ENCODE peak calls at places on chromosome 4, in five cellular contexts. F, P, A, D and J are unnamed samples.

GRCh38 chr4:1500231-1500965 is 94.2 kb upstream of the NKX1-1 start:
- DNase-seq in A (no peak), F (no peak), P (no peak), D (no peak), J (no peak)

GRCh38 chr4:182724414-182724813 is 192.8 kb downstream of the DCTD start:
- DNase-seq in P (no peak), F (no peak), D (no peak), A (peak), J (no peak)

GRCh38 chr4:14621731-14622459 is 380.4 kb upstream of the CPEB2 start:
- DNase-seq in P (no peak), A (no peak), F (no peak), D (no peak), J (no peak)

GRCh38 chr4:6250235-6250983 is 19.2 kb upstream of the WFS1 start:
- DNase-seq in A (no peak), F (no peak), D (peak), P (peak), J (peak)

GRCh38 chr4:1367936-1368289 is 20.9 kb downstream of the UVSSA start:
- DNase-seq in F (no peak), P (no peak), D (no peak), A (no peak), J (no peak)

GRCh38 chr4:119227690-119228089 is 15.2 kb downstream of the USP53 start:
- DNase-seq in P (no peak), D (no peak), F (no peak), A (no peak), J (no peak)

GRCh38 chr4:95118507-95118906 is 360.8 kb downstream of the BMPR1B start:
- DNase-seq in D (no peak), A (no peak), P (no peak), F (no peak), J (no peak)

GRCh38 chr4:182808673-182809416 is 108.3 kb downstream of the DCTD start:
- DNase-seq in A (no peak), F (no peak), P (no peak), D (peak), J (no peak)

GRCh38 chr4:127732623-127733199 is 2.5 kb downstream of the SLC25A31 start:
- DNase-seq in A (peak), D (no peak), F (no peak), P (peak), J (no peak)

GRCh38 chr4:139556071-139556734 is at the start of gene SETD7:
- DNase-seq in D (peak), A (no peak), P (peak), F (peak), J (peak)

GRCh38 chr4:81165853-81166430 is 49.1 kb downstream of the PRKG2 start:
- DNase-seq in D (no peak), P (no peak), F (no peak), A (no peak), J (no peak)